ENCODE peak calls at places on chromosome X, in eight cellular contexts. Y, W, L, P, J, N, V and K are unnamed samples. For H3K36me3, the result is how much of the 10 kb centered on the place peaks cover.

GRCh38 chrX:138710311-138710791 is 1.2 kb downstream of the FGF13 start:
- DNase-seq in Y (no peak), W (no peak), L (no peak), P (no peak), J (no peak), N (no peak), V (no peak), K (no peak)

GRCh38 chrX:39827959-39828358 is 269.8 kb downstream of the BCOR start:
- DNase-seq in Y (no peak), W (no peak), L (no peak), P (no peak), J (no peak), N (no peak), V (no peak), K (no peak)

GRCh38 chrX:110691446-110691845 is 104.2 kb downstream of the CHRDL1 start:
- DNase-seq in Y (no peak), W (no peak), L (no peak), P (no peak), J (no peak), N (no peak), V (no peak), K (no peak)

GRCh38 chrX:110983024-110983423 is 113.0 kb upstream of the PAK3 start:
- DNase-seq in Y (no peak), W (no peak), L (no peak), P (no peak), J (no peak), N (no peak), V (no peak), K (no peak)

GRCh38 chrX:104568304-104568915 is 2.4 kb downstream of the IL1RAPL2 start:
- DNase-seq in Y (no peak), W (no peak), L (no peak), P (no peak), J (no peak), N (no peak), V (no peak), K (no peak)

GRCh38 chrX:134469481-134469880 is 9.5 kb downstream of the HPRT1 start:
- DNase-seq in Y (no peak), W (peak), L (no peak), P (no peak), J (no peak), N (peak), V (no peak), K (no peak)

GRCh38 chrX:136858007-136858756 is 22.3 kb downstream of the RBMX start:
- DNase-seq in Y (no peak), W (no peak), L (no peak), P (no peak), J (no peak), N (no peak), V (no peak), K (no peak)

GRCh38 chrX:142089193-142089592 is 115.9 kb downstream of the MAGEC2 start:
- DNase-seq in Y (no peak), W (peak), L (no peak), P (no peak), J (no peak), N (no peak), V (no peak), K (no peak)

GRCh38 chrX:150647331-150647730 is 45.9 kb upstream of the MTMR1 start:
- DNase-seq in Y (no peak), W (no peak), L (no peak), P (no peak), J (no peak), N (no peak), V (no peak), K (no peak)

GRCh38 chrX:128106630-128107029 is 54.4 kb upstream of the ACTRT1 start:
- DNase-seq in Y (no peak), W (no peak), L (peak), P (no peak), J (no peak), N (peak), V (no peak), K (no peak)

GRCh38 chrX:120457766-120458180 is 11.3 kb downstream of the LAMP2 start:
- DNase-seq in Y (no peak), W (peak), L (peak), P (no peak), J (no peak), N (peak), V (no peak), K (no peak)

GRCh38 chrX:19212037-19212436 is 89.8 kb upstream of the ADGRG2 start:
- DNase-seq in Y (no peak), W (no peak), L (no peak), P (no peak), J (no peak), N (no peak), V (no peak), K (no peak)

GRCh38 chrX:119425050-119425449 is 25.9 kb downstream of the SLC25A43 start:
- DNase-seq in Y (no peak), W (no peak), L (no peak), P (no peak), J (no peak), N (no peak), V (no peak), K (no peak)

GRCh38 chrX:145405012-145405411 is 157.7 kb downstream of the SPANXN1 start:
- DNase-seq in Y (no peak), W (peak), L (peak), P (no peak), J (no peak), N (peak), V (no peak), K (peak)

GRCh38 chrX:149453030-149453429 is 52.1 kb downstream of the IDS start:
- DNase-seq in Y (peak), W (peak), L (peak), P (no peak), J (peak), N (peak), V (no peak), K (no peak)

GRCh38 chrX:43750248-43750676 is 94.2 kb downstream of the MAOA start:
- DNase-seq in Y (no peak), W (peak), L (peak), P (peak), J (peak), N (peak), V (peak), K (peak)

GRCh38 chrX:123153846-123154335 is 30.2 kb upstream of the GRIA3 start:
- DNase-seq in Y (no peak), W (no peak), L (no peak), P (no peak), J (no peak), N (no peak), V (no peak), K (no peak)

GRCh38 chrX:40329616-40330015 is 231.9 kb upstream of the BCOR start:
- DNase-seq in Y (no peak), W (no peak), L (no peak), P (no peak), J (no peak), N (no peak), V (no peak), K (no peak)

GRCh38 chrX:63513825-63514574 is 162.9 kb upstream of the SPIN4 start:
- DNase-seq in Y (no peak), W (peak), L (no peak), P (no peak), J (no peak), N (no peak), V (no peak), K (no peak)

GRCh38 chrX:47169726-47170515 is 23.7 kb upstream of the UBA1 start:
- DNase-seq in Y (no peak), W (peak), L (no peak), P (no peak), J (peak), N (no peak), V (no peak), K (no peak)

GRCh38 chrX:136209016-136209738 is 42.0 kb downstream of the MAP7D3 start:
- DNase-seq in Y (peak), W (peak), L (peak), P (peak), J (peak), N (peak), V (peak), K (peak)

GRCh38 chrX:135324463-135324862 is 15.2 kb downstream of the ETDC start:
- DNase-seq in Y (no peak), W (no peak), L (no peak), P (no peak), J (no peak), N (no peak), V (no peak), K (no peak)

GRCh38 chrX:17592117-17592516 is 145.2 kb upstream of the SCML1 start:
- DNase-seq in Y (no peak), W (peak), L (no peak), P (no peak), J (no peak), N (peak), V (no peak), K (no peak)

GRCh38 chrX:76427560-76428242 is at the start of gene MAGEE1:
- DNase-seq in Y (peak), W (peak), L (peak), P (peak), J (peak), N (peak), V (peak), K (peak)

GRCh38 chrX:13476384-13476783 is 93.0 kb upstream of the EGFL6 start:
- DNase-seq in Y (no peak), W (no peak), L (no peak), P (no peak), J (no peak), N (no peak), V (no peak), K (no peak)

GRCh38 chrX:105314468-105314867 is 94.0 kb upstream of the TEX13A start:
- DNase-seq in Y (no peak), W (peak), L (no peak), P (no peak), J (no peak), N (no peak), V (no peak), K (no peak)

GRCh38 chrX:13074297-13075262 is 30.2 kb upstream of the FAM9C start:
- DNase-seq in Y (no peak), W (no peak), L (peak), P (no peak), J (no peak), N (no peak), V (no peak), K (no peak)

GRCh38 chrX:84453351-84454246 is 48.7 kb downstream of the HDX start:
- DNase-seq in Y (no peak), W (no peak), L (no peak), P (no peak), J (no peak), N (no peak), V (no peak), K (no peak)

GRCh38 chrX:56763556-56764152 is 34.6 kb downstream of the NBDY start:
- DNase-seq in Y (no peak), W (peak), L (peak), P (no peak), J (peak), N (no peak), V (no peak), K (peak)

GRCh38 chrX:10759400-10759799 is 139.0 kb upstream of the MID1 start:
- DNase-seq in Y (no peak), W (no peak), L (no peak), P (no peak), J (no peak), N (no peak), V (no peak), K (no peak)

GRCh38 chrX:10756365-10756915 is 136.1 kb upstream of the MID1 start:
- DNase-seq in Y (peak), W (peak), L (no peak), P (no peak), J (no peak), N (peak), V (no peak), K (no peak)

GRCh38 chrX:10755477-10756334 is 135.3 kb upstream of the MID1 start:
- DNase-seq in Y (peak), W (peak), L (no peak), P (no peak), J (no peak), N (peak), V (peak), K (no peak)

DNA sequence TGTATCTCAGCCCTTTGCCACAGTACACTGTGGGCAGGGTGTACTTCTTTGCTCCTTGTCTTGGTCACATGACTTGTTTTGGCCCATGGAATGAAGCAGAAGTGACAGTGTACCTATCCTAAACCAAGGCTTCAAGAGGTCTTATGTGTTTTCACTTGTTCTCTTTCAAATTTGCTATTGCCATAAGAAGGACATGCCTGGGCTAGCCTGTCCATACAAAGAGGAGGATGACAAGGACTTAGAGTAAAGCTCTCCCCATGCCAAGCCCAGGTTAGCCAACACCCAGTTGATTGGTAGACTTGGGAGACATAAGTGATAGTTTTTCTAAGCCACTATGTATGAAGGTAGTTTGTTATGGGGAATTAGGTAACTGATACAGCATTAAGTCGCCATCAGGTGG is 141.1 kb upstream of the MID1 start:
- DNase-seq in Y (no peak), W (no peak), L (no peak), P (no peak), J (no peak), N (no peak), V (no peak), K (no peak)
- H3K27ac ChIP-seq in Y (no peak), W (no peak), L (no peak), P (no peak), J (no peak), N (no peak), V (no peak), K (no peak)

DNA sequence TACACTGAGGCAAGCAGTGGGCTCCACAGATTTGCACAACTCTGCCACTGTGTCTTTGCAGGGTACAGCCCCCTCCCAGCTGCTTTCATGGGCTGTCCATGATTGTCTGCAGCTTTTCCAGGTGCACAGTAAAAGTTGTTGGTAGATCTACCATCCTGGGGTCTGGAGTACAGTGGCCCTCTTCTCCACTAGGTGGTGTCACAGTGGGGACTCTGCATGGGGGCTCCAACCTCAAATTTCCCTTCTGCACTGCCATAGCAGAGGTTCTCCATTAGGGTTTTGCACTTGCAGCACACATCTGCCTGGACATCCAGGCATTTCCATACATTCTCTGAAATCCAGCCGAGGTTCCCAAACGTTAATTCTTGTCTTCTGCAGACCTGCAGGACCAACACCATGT is 1002.3 kb downstream of the FAM133A start:
- DNase-seq in Y (no peak), W (no peak), L (no peak), P (no peak), J (no peak), N (no peak), V (no peak), K (no peak)
- H3K36me3 ChIP-seq in Y (under half), W (under half), L (under half), P (under half), J (under half), N (under half), V (under half), K (under half)

DNA sequence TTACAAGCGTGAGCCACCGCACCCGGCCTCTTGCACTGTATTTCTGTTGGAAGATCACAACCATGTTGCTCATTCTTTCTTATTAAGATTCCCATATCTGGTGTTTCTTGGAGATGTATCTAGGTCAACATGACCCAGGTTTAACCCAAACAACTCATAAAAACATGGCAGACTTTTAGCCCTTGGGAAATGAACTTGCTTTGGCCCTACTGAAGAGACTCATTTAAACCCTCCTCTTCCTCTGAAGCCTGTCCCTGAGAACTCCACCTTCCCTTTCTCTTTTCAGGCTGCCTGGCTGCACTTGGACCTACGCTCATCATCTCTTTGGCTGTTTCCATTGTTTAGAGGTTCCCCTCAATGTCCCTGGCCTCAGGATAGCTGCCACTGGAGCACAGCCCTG is 22.8 kb upstream of the OPN1LW start:
- DNase-seq in Y (no peak), W (no peak), L (no peak), P (no peak), J (no peak), N (no peak), V (no peak), K (no peak)
- H3K27ac ChIP-seq in Y (no peak), W (no peak), L (no peak), P (no peak), J (peak), N (no peak), V (no peak), K (no peak)

DNA sequence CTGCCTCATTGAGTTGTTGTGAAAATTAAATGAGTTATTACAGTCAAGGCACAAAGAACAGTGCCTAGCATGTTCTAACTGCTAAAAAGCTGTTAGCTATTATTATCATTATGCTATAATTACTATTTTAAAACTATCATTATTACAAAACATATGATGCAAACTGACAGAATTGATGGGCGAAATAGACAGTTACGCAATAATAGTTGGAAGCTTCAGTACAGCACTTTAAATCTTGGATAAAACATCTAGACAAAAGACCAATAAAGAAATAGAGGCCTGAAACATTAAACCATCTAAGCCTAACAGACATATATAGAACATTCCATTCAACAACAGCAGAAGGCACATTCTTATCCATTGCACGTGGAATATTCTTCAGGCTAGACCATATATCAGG is 73.0 kb downstream of the TAB3 start:
- DNase-seq in Y (no peak), W (no peak), L (no peak), P (no peak), J (no peak), N (no peak), V (no peak), K (no peak)
- H3K36me3 ChIP-seq in Y (under half), W (under half), L (under half), P (under half), J (under half), N (under half), V (under half), K (under half)

DNA sequence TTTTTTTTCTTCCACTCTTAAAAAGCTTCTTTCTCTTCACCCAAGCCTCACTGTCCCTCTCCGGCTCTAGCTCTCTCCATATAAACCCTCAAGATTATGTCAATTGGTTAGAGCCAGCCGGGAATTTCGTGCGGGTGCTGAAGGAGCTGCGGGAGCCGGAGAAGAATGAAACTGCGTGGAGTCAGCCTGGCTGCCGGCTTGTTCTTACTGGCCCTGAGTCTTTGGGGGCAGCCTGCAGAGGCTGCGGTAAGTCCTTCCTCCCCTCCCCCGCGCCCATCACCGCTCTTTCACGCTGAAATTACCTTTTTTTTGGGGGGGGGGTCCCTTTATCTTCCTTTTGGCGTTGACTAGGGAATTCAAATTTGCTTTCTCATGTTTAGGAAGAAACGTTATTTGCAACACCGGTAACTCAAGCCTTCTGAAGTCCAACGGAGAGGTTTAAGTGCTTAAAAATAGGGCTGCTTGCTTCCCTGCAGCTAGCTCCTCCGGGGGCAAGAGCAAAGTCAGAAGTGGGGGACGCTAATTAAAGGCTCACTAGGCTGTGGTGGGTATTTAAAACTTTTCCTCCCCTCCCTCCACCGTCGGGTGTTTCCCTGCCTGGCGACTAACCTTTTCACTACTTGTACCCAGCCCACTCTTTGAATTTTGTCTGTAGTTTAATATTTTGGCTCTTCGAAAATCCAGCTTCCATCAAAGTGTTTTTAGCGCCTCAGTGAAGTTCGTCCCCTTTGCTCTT is 491 bp downstream of the COL4A5 start:
- DNase-seq in Y (peak), W (peak), L (peak), P (no peak), J (peak), N (no peak), V (no peak), K (no peak)
- H3K27ac ChIP-seq in Y (peak), W (peak), L (peak), P (no peak), J (no peak), N (peak), V (peak), K (no peak)

GRCh38 chrX:70497026-70497425 is 52.4 kb downstream of the DLG3 start:
- DNase-seq in Y (no peak), W (no peak), L (no peak), P (no peak), J (no peak), N (no peak), V (no peak), K (no peak)

GRCh38 chrX:70500826-70501225 is 56.2 kb downstream of the DLG3 start:
- DNase-seq in Y (no peak), W (no peak), L (no peak), P (no peak), J (no peak), N (no peak), V (no peak), K (no peak)

GRCh38 chrX:70498129-70498528 is 53.5 kb downstream of the DLG3 start:
- DNase-seq in Y (no peak), W (no peak), L (no peak), P (no peak), J (no peak), N (no peak), V (no peak), K (no peak)

GRCh38 chrX:70494441-70494840 is 49.8 kb downstream of the DLG3 start:
- DNase-seq in Y (no peak), W (peak), L (no peak), P (no peak), J (no peak), N (no peak), V (no peak), K (no peak)

DNA sequence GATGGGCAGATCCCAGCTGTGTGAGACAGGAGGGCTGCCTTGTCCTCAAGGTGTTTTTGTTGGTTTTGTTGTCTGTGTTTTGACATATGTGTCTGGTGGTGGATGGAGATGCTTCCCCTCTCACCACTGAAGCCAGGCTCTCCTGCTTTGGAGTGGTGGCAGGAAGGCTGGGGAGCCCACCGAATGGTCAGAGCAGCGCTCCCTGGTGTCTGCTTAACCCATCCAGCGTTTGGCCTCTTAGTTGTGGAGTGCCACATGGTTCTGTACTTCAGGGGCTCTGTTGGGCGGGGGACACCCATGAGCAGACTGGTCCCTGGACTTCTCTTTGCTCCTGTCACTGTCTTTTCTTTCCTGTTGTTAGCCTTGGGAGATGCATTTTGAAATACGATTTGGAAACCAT is 51.9 kb downstream of the DLG3 start:
- DNase-seq in Y (no peak), W (no peak), L (no peak), P (no peak), J (no peak), N (no peak), V (no peak), K (no peak)
- H3K36me3 ChIP-seq in Y (under half), W (under half), L (under half), P (under half), J (under half), N (under half), V (under half), K (under half)

GRCh38 chrX:48475295-48475694 is 704 bp upstream of the FTSJ1 start:
- DNase-seq in Y (no peak), W (no peak), L (peak), P (no peak), J (no peak), N (no peak), V (no peak), K (peak)
- H3K27ac ChIP-seq in Y (peak), W (no peak), L (peak), P (peak), J (peak), N (peak), V (no peak), K (peak)